ENCODE peak calls at places on chromosome 5, in ten cellular contexts. J is naive thymus-derived CD4-positive, alpha-beta T cell; I is neuronal stem cell; C is psoas muscle; Q is adrenal gland; S is SK-N-SH; D is cardiac muscle cell; G is breast epithelium; H is CD4-positive, CD25-positive, alpha-beta regulatory T cell; P is small intestine. O is an unnamed sample. For H3K4me1 and H3K27me3, the result is how much of the 10 kb centered on the place peaks cover.

GRCh38 chr5:97979740-97980139 is 793.7 kb upstream of the RGMB start:
- DNase-seq in J (no peak), I (no peak), C (peak), Q (no peak), S (no peak), D (no peak), G (no peak), H (no peak), P (no peak), O (no peak)

GRCh38 chr5:177134653-177135225 is 1.2 kb downstream of the NSD1 start:
- DNase-seq in J (no peak), I (no peak), C (no peak), Q (no peak), S (no peak), D (no peak), G (peak), H (no peak), P (no peak), O (no peak)

GRCh38 chr5:179148703-179149170 is 88.6 kb downstream of the ZNF354C start:
- DNase-seq in J (no peak), I (no peak), C (no peak), Q (no peak), S (no peak), D (no peak), G (no peak), H (no peak), P (no peak), O (peak)

GRCh38 chr5:39650234-39650816 is 225.5 kb upstream of the DAB2 start:
- DNase-seq in J (no peak), I (no peak), C (no peak), Q (no peak), S (no peak), D (no peak), G (no peak), H (no peak), P (no peak), O (no peak)

GRCh38 chr5:154421868-154422267 is 23.9 kb upstream of the SAP30L start:
- DNase-seq in J (no peak), I (no peak), C (no peak), Q (no peak), S (peak), D (no peak), G (no peak), H (no peak), P (no peak), O (no peak)

GRCh38 chr5:178416919-178417318 is 173.3 kb downstream of the COL23A1 start:
- DNase-seq in J (no peak), I (no peak), C (no peak), Q (no peak), S (peak), D (no peak), G (no peak), H (no peak), P (no peak), O (no peak)

GRCh38 chr5:142316681-142317080 is 8.1 kb downstream of the SPRY4 start:
- DNase-seq in J (no peak), I (no peak), C (no peak), Q (no peak), S (no peak), D (no peak), G (no peak), H (no peak), P (no peak), O (no peak)

GRCh38 chr5:54832066-54832465 is 153.3 kb downstream of the ESM1 start:
- DNase-seq in J (no peak), I (no peak), C (no peak), Q (no peak), S (no peak), D (no peak), G (no peak), H (no peak), P (peak), O (no peak)

GRCh38 chr5:36558652-36559051 is 47.8 kb upstream of the SLC1A3 start:
- DNase-seq in J (no peak), I (no peak), C (no peak), Q (no peak), S (no peak), D (no peak), G (no peak), H (no peak), P (no peak), O (no peak)

GRCh38 chr5:51194626-51195025 is 188.6 kb upstream of the ISL1 start:
- DNase-seq in J (no peak), I (no peak), C (no peak), Q (no peak), S (peak), D (no peak), G (no peak), H (no peak), P (no peak), O (no peak)

GRCh38 chr5:176542135-176542595 is 5.0 kb upstream of the RNF44 start:
- DNase-seq in J (peak), I (no peak), C (no peak), Q (no peak), S (no peak), D (no peak), G (no peak), H (peak), P (peak), O (no peak)

GRCh38 chr5:135242021-135242480 is 157.0 kb downstream of the MACROH2A1 start:
- DNase-seq in J (no peak), I (no peak), C (peak), Q (peak), S (no peak), D (no peak), G (peak), H (no peak), P (peak), O (peak)

GRCh38 chr5:135241536-135241935 is 157.5 kb downstream of the MACROH2A1 start:
- DNase-seq in J (no peak), I (no peak), C (no peak), Q (no peak), S (no peak), D (no peak), G (no peak), H (no peak), P (no peak), O (no peak)

GRCh38 chr5:135242496-135243193 is 156.4 kb downstream of the MACROH2A1 start:
- DNase-seq in J (no peak), I (no peak), C (peak), Q (peak), S (no peak), D (no peak), G (no peak), H (no peak), P (no peak), O (no peak)

GRCh38 chr5:135244620-135245021 is 154.4 kb downstream of the MACROH2A1 start:
- DNase-seq in J (no peak), I (no peak), C (no peak), Q (peak), S (no peak), D (no peak), G (no peak), H (no peak), P (no peak), O (no peak)

GRCh38 chr5:135243194-135244191 is 155.5 kb downstream of the MACROH2A1 start:
- DNase-seq in J (no peak), I (no peak), C (peak), Q (peak), S (peak), D (no peak), G (no peak), H (no peak), P (no peak), O (no peak)
- H3K4me1 ChIP-seq in J (under half), I (under half), C (half or more), Q (half or more), S (under half), D (under half), G (under half), H (under half), P (under half), O (under half)

GRCh38 chr5:172766287-172767104 is 4.5 kb downstream of the DUSP1 start:
- DNase-seq in J (peak), I (no peak), C (peak), Q (peak), S (no peak), D (peak), G (peak), H (peak), P (peak), O (peak)
- H3K4me3 ChIP-seq in J (no peak), I (no peak), C (peak), Q (peak), S (no peak), D (no peak), G (peak), H (peak), P (peak), O (peak)

DNA sequence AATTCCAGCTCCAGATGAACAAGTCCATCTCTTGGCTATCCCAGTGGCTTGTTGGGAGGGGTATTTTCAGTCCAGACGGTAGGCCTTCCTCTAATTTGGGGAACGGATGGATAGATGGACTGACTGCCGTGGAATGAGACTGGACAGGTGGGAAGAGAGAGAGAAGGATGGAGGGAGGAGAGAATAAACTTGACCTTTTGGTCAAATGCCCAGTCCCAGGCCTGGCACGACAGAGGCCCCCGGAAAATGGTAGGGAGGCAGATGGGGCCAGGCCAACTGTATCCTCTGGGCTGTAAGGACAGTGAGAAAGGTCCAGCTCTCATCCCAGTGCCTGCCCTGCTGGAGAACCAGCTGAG is 1.1 kb downstream of the BHMT start:
- DNase-seq in J (no peak), I (no peak), C (no peak), Q (no peak), S (no peak), D (no peak), G (no peak), H (no peak), P (no peak), O (no peak)
- H3K27me3 ChIP-seq in J (under half), I (under half), C (under half), Q (under half), S (under half), D (half or more), G (under half), H (under half), P (under half), O (under half)

GRCh38 chr5:149495673-149496072 is 55.6 kb downstream of the CSNK1A1 start:
- DNase-seq in J (no peak), I (no peak), C (no peak), Q (no peak), S (no peak), D (no peak), G (no peak), H (no peak), P (no peak), O (no peak)
- H3K4me1 ChIP-seq in J (under half), I (under half), C (under half), Q (under half), S (under half), D (under half), G (under half), H (under half), P (under half), O (under half)

GRCh38 chr5:57503433-57503832 is 20.8 kb upstream of the ACTBL2 start:
- DNase-seq in J (no peak), I (no peak), C (no peak), Q (peak), S (no peak), D (no peak), G (no peak), H (no peak), P (no peak), O (no peak)

GRCh38 chr5:57495688-57496087 is 13.1 kb upstream of the ACTBL2 start:
- DNase-seq in J (no peak), I (no peak), C (no peak), Q (no peak), S (no peak), D (no peak), G (no peak), H (no peak), P (no peak), O (no peak)

GRCh38 chr5:57501414-57502321 is 19.1 kb upstream of the ACTBL2 start:
- DNase-seq in J (no peak), I (no peak), C (no peak), Q (no peak), S (peak), D (peak), G (no peak), H (no peak), P (no peak), O (no peak)

GRCh38 chr5:57497733-57498132 is 15.1 kb upstream of the ACTBL2 start:
- DNase-seq in J (no peak), I (no peak), C (no peak), Q (no peak), S (no peak), D (no peak), G (no peak), H (no peak), P (no peak), O (no peak)

DNA sequence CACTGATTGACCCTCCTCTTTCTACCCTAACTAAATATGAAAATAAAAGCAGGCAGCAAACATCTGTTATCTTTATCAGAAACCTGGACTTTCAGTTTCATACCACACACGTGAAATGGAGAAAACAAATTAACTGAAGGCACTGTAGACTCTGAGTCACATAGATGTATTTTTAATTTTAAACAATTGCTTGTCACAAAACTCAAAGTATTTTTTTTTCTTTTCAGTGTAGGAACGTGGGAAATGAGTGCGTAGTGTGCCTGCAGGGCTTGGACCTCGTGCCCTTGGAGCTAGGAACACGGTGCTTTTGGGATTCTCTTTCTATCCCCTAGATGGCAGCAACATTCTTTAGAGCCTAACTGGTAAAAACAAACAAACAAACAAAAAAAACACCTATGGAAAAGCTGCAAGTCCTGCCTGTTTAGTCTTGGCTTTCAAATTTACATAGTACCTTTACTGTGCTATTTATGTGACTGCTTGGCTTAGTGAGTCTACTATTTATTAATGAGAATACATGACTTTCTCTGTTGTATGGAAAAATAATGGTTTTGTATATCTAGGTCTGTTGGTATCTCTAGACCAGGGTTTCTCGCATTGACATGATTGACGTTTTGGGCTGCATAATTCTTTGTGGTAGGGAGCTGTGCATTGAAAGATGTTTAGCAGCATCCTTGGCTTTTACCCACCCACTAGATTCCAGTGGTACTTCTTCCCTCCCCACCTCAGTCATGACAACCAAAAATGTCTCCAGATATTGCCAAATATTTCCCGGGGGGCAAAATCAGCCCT is 16.8 kb upstream of the ACTBL2 start:
- DNase-seq in J (no peak), I (peak), C (no peak), Q (no peak), S (peak), D (peak), G (no peak), H (peak), P (peak), O (no peak)
- H3K4me3 ChIP-seq in J (peak), I (no peak), C (peak), Q (peak), S (no peak), D (no peak), G (peak), H (peak), P (no peak), O (peak)

DNA sequence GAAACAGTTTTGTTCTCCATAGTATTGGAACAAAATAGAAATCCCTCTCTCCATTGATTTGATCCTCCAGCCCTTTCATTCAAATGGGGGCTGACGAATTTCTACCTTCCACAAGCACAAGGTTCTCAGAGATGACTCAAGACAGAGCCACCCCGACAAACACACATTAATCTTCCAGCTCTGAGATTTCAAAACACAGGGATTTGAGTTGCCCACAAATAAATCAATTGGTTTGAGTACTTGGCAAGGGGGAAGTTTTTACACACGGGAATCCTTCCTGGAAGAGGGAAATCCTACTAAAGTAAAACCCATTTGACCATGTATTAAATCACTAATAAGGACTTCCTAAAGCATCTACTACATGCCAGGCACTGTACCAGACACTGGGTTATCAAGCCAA is 5.4 kb downstream of the ADRA1B start:
- DNase-seq in J (no peak), I (no peak), C (no peak), Q (no peak), S (no peak), D (no peak), G (no peak), H (no peak), P (no peak), O (no peak)
- H3K27me3 ChIP-seq in J (under half), I (under half), C (under half), Q (under half), S (under half), D (under half), G (under half), H (under half), P (under half), O (under half)

GRCh38 chr5:6461006-6461405 is 12.3 kb downstream of the UBE2QL1 start:
- DNase-seq in J (no peak), I (no peak), C (no peak), Q (no peak), S (no peak), D (no peak), G (no peak), H (no peak), P (no peak), O (no peak)
- H3K4me1 ChIP-seq in J (under half), I (under half), C (half or more), Q (under half), S (under half), D (under half), G (under half), H (under half), P (under half), O (under half)

GRCh38 chr5:77028631-77029375 is 1.4 kb upstream of the AGGF1 start:
- DNase-seq in J (no peak), I (no peak), C (no peak), Q (no peak), S (no peak), D (no peak), G (no peak), H (no peak), P (no peak), O (no peak)

GRCh38 chr5:77033338-77033737 is 3.1 kb downstream of the AGGF1 start:
- DNase-seq in J (no peak), I (no peak), C (no peak), Q (no peak), S (no peak), D (no peak), G (no peak), H (no peak), P (peak), O (no peak)

GRCh38 chr5:77030097-77031071 is at the start of gene AGGF1:
- DNase-seq in J (peak), I (peak), C (peak), Q (peak), S (peak), D (peak), G (peak), H (peak), P (peak), O (peak)

GRCh38 chr5:77032635-77033034 is 2.4 kb downstream of the AGGF1 start:
- DNase-seq in J (no peak), I (no peak), C (no peak), Q (no peak), S (no peak), D (no peak), G (no peak), H (no peak), P (no peak), O (no peak)

GRCh38 chr5:77029376-77029885 is 773 bp upstream of the AGGF1 start:
- DNase-seq in J (peak), I (no peak), C (no peak), Q (no peak), S (no peak), D (no peak), G (no peak), H (peak), P (no peak), O (no peak)
- H3K4me3 ChIP-seq in J (peak), I (peak), C (peak), Q (peak), S (peak), D (no peak), G (peak), H (peak), P (peak), O (peak)

GRCh38 chr5:77631166-77631582 is 7.3 kb downstream of the OTP start:
- DNase-seq in J (no peak), I (no peak), C (no peak), Q (no peak), S (peak), D (no peak), G (no peak), H (no peak), P (no peak), O (no peak)
- H3K27me3 ChIP-seq in J (under half), I (half or more), C (under half), Q (half or more), S (half or more), D (half or more), G (under half), H (half or more), P (half or more), O (half or more)

DNA sequence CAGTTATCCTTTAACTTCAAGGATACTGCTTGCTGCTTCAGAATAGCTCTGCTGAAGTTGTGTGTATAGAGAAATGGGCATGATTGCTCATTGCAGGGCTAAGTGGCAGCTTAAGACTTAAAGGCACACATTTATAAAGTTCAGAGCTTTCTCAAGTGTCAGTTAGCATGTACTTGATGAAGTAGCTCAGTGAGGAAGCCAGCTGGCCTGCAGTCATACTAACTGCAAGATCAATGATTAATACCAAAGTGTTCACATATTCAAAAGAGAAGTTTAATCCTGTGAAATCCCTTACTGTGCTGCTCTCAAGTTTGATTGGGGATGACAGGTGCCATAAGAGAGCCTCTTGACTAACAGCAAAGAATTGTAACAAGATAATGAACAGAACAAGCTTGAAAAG is 483.4 kb upstream of the NUDT12 start:
- DNase-seq in J (no peak), I (no peak), C (no peak), Q (no peak), S (no peak), D (peak), G (no peak), H (no peak), P (no peak), O (no peak)
- H3K4me1 ChIP-seq in J (under half), I (under half), C (under half), Q (under half), S (under half), D (under half), G (under half), H (under half), P (under half), O (under half)

O was measured in lower lobe of right lung.